ENCODE peak calls at places on chromosomes 7 and 10, in eight cellular contexts. M is cardiac fibroblast, A is gastrocnemius medialis, W is GM23338, I is body of pancreas, X is adipocyte, C is kidney, Y is heart right ventricle. P is an unnamed sample.

GRCh38 chr10:50431118-50431517 is 179.8 kb upstream of the ASAH2 start:
- DNase-seq in I (no peak), Y (no peak), X (peak; percentile 76), W (no peak), C (no peak), A (no peak), M (peak; percentile 62), P (no peak)

GRCh38 chr10:114780610-114781184 is 40.9 kb upstream of the FHIP2A start:
- DNase-seq in M (peak; percentile 9), I (no peak), C (no peak), Y (no peak), W (peak; percentile 57), A (no peak), X (no peak), P (no peak)

GRCh38 chr7:155653773-155654172 is 9.3 kb downstream of the RBM33 start:
- DNase-seq in W (no peak), A (no peak), X (peak; percentile 91), I (no peak), C (no peak), Y (no peak), M (peak; percentile 59), P (no peak)

GRCh38 chr7:24972991-24973390 is 7.0 kb downstream of the OSBPL3 start:
- DNase-seq in I (no peak), A (no peak), W (no peak), C (no peak), M (no peak), Y (no peak), X (peak; percentile 85), P (no peak)

GRCh38 chr10:78248651-78249464 is 215.2 kb downstream of the RPS24 start:
- DNase-seq in Y (no peak), A (no peak), M (peak; percentile 73), W (no peak), C (no peak), X (peak; percentile 70), I (no peak), P (peak; percentile 47)

GRCh38 chr7:156896388-156897022 is 3.5 kb upstream of the LMBR1 start:
- DNase-seq in C (no peak), W (no peak), M (no peak), I (no peak), A (no peak), X (no peak), Y (no peak), P (no peak)

GRCh38 chr7:128150223-128150622 is 90.9 kb upstream of the LEP start:
- DNase-seq in A (no peak), Y (no peak), I (no peak), M (no peak), X (no peak), C (no peak), W (no peak), P (no peak)

GRCh38 chr7:24825931-24826661 is 68.8 kb upstream of the GSDME start:
- DNase-seq in W (peak; percentile 53), C (no peak), M (peak; percentile 51), X (peak; percentile 54), Y (no peak), A (no peak), I (no peak), P (no peak)

DNA sequence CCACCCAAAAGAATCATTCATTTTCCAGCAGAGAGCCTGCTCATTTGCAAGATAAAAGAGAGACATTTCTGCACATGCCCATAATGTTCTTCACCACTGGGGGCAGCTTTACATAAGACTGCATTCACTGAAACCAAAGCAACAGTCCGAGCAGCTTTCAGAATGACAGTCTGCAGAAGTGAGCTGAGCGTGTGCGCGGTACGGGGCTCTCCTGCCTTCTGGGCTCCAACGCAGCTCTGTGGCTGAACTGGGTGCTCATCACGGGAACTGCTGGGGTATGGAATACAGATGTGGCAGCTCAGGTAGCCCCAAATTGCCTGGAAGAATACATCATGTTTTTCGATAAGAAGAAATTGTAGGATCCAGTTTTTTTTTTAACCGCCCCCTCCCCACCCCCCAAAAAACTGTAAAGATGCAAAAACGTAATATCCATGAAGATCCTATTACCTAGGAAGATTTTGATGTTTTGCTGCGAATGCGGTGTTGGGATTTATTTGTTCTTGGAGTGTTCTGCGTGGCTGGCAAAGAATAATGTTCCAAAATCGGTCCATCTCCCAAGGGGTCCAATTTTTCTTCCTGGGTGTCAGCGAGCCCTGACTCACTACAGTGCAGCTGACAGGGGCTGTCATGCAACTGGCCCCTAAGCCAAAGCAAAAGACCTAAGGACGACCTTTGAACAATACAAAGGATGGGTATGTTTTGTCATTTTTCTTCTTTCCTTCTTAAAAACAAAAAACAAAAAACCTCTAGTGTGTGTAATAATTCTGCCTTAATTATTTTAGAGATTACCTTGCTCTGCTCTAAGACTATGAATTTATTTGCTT is at the start of gene LRRTM3:
- DNase-seq in Y (peak; percentile 17), W (peak; percentile 95), M (peak; percentile 76), C (peak; percentile 46), I (peak; percentile 49), X (peak; percentile 91), A (peak; percentile 15), P (peak; percentile 51)
- H3K4me3 ChIP-seq in Y (peak within 1 kb of the TSS; percentile 18), W (peak within 1 kb of the TSS; percentile 35), M (no peak within 1 kb of the TSS), C (peak within 1 kb of the TSS; percentile 40), I (no peak within 1 kb of the TSS), X (peak within 1 kb of the TSS; percentile 67), A (peak within 1 kb of the TSS; percentile 29), P (no peak within 1 kb of the TSS)

GRCh38 chr10:30029164-30029889 is 30.1 kb downstream of the JCAD start:
- DNase-seq in X (no peak), A (no peak), Y (no peak), W (no peak), M (no peak), I (no peak), C (no peak), P (no peak)

GRCh38 chr10:30028452-30029045 is 30.8 kb downstream of the JCAD start:
- DNase-seq in M (no peak), Y (no peak), X (no peak), A (no peak), C (no peak), W (no peak), I (no peak), P (no peak)

GRCh38 chr10:30026578-30026977 is 32.8 kb downstream of the JCAD start:
- DNase-seq in A (no peak), Y (peak; percentile 20), C (no peak), I (no peak), M (no peak), X (no peak), W (no peak), P (no peak)

GRCh38 chr10:30027057-30028005 is 32.1 kb downstream of the JCAD start:
- DNase-seq in Y (peak; percentile 43), M (no peak), A (peak; percentile 25), C (peak; percentile 88), W (peak; percentile 70), X (no peak), I (peak; percentile 36), P (peak; percentile 28)

DNA sequence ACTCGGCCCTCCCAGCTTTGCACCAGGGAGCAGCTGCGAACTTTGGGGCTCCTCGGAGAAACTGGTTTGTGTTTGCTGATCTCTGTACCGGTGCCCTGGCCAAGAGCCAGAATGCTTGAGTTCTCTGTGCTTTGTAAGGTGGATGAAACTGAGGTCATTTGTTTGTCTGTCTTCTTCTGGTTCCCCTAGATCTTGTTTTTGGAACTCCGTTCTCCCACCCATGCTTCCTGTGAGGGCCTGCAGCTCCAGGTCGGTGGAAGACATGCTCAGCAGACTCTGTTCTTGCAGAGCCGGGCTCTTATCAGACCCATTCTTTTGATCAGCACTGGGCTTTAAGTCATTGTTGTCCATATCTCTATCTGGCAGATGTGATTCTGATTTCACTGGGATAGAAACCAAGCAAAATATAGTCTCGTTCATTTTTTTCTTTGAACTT is 31.4 kb downstream of the JCAD start:
- DNase-seq in A (peak; percentile 23), X (no peak), M (peak; percentile 29), W (no peak), Y (peak; percentile 35), C (no peak), I (peak; percentile 28), P (no peak)
- H3K4me3 ChIP-seq in A (no peak overlapping the region), X (no peak overlapping the region), M (no peak overlapping the region), W (no peak overlapping the region), Y (no peak overlapping the region), C (peak overlapping the region; percentile 51), I (no peak overlapping the region), P (no peak overlapping the region)

GRCh38 chr7:96993453-96993865 is 11.9 kb upstream of the DLX6 start:
- DNase-seq in A (no peak), C (no peak), I (no peak), Y (no peak), W (no peak), M (no peak), X (no peak), P (no peak)

GRCh38 chr7:96993980-96994379 is 11.4 kb upstream of the DLX6 start:
- DNase-seq in W (no peak), X (no peak), C (no peak), A (no peak), Y (no peak), I (no peak), M (no peak), P (no peak)

GRCh38 chr7:96995406-96996110 is 9.8 kb upstream of the DLX6 start:
- DNase-seq in C (no peak), X (no peak), A (no peak), M (no peak), I (no peak), Y (no peak), W (no peak), P (no peak)

GRCh38 chr7:96991850-96992623 is 13.3 kb upstream of the DLX6 start:
- DNase-seq in C (no peak), I (no peak), M (no peak), A (no peak), W (peak; percentile 60), X (no peak), Y (no peak), P (no peak)

DNA sequence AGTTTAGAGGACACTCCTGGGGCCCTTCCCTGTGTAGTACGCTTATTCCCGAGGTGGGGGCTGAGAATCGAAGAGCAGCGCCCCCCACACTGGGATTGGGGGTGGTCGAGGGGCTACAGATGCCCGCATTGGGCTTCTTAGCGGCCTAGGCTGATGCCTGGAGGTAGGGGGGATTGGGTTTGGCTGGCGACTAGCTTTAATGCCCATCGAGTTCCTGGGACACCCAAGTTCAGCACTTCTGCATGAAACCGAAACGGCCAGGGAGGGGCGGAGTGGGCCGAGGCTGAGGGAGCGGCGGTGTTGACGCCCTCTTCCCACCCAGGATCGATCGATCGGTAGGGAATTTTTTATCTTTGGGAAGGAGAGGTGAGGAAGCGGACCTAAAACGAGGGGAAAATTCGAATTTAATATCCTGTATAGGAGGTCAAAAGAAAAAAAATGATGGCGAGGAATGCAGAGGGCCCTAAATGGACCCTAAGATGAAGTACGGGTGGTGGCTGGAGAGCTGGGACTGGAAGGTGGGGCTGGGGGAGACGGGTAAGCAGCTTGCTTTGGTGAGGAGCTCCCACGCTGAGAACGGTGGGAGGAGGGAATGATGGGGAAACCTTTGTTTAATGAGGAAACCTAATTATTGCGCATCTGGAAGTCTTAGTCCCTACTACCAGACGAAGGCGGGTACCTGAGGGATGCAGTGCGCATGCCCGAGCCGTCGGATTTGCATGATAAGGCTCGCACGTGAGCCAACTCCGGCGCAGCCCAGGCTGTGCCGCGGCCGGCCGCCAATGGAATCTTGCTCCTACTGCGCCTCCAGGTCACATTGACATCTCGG is 12.5 kb upstream of the DLX6 start:
- DNase-seq in X (no peak), A (no peak), I (no peak), W (peak; percentile 96), C (no peak), Y (no peak), M (no peak), P (no peak)
- H3K4me3 ChIP-seq in X (no peak overlapping the region), A (no peak overlapping the region), I (no peak overlapping the region), W (peak overlapping the region; percentile 49), C (no peak overlapping the region), Y (no peak overlapping the region), M (no peak overlapping the region), P (no peak overlapping the region)

GRCh38 chr7:55574062-55574717 is 1.9 kb upstream of the VOPP1 start:
- DNase-seq in W (no peak), Y (no peak), C (no peak), A (peak; percentile 37), M (peak; percentile 50), I (no peak), X (peak; percentile 30), P (no peak)

GRCh38 chr7:55572378-55573233 is at the start of gene VOPP1:
- DNase-seq in C (peak; percentile 87), X (peak; percentile 94), M (peak; percentile 73), W (peak; percentile 89), Y (peak; percentile 76), I (peak; percentile 55), A (peak; percentile 58), P (peak; percentile 78)

GRCh38 chr7:55575098-55575497 is 2.8 kb upstream of the VOPP1 start:
- DNase-seq in I (no peak), Y (no peak), W (no peak), X (no peak), C (no peak), M (no peak), A (no peak), P (no peak)

GRCh38 chr7:55573234-55573504 is 867 bp upstream of the VOPP1 start:
- DNase-seq in W (peak; percentile 47), A (no peak), M (no peak), X (no peak), C (no peak), Y (no peak), I (no peak), P (no peak)

DNA sequence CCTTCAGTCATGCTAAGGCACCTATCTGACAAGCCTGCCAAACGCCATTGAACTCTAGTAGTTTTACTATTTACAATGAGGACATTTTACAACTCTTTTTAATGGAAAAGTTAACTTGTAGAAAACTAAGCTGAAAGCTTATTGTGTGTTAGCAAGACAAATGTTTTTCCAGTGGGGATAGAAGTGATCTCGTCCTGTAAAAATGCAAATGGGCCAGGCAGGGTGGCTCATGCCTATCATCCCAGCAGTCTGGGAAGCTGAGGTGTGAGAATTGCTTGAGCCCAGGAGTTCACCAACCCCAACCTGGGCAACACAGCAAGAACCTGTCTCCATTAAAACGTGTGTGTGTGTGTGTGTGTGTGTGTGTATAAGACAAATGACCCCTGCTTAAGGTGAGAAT is 1.2 kb upstream of the VOPP1 start:
- DNase-seq in X (peak; percentile 39), C (no peak), A (no peak), W (no peak), M (peak; percentile 16), Y (no peak), I (no peak), P (no peak)
- H3K4me3 ChIP-seq in X (peak overlapping the region; percentile 89), C (peak overlapping the region; percentile 67), A (no peak overlapping the region), W (peak overlapping the region; percentile 93), M (no peak overlapping the region), Y (peak overlapping the region; percentile 91), I (no peak overlapping the region), P (no peak overlapping the region)